ENCODE peak calls at places on chromosomes 12 and 14, in five cellular contexts. D is kidney epithelial cell; P is CD8-positive, alpha-beta T cell; E is ovary; O is choroid plexus epithelial cell. N is an unnamed sample.

GRCh38 chr12:126617312-126617711 is 1552.1 kb downstream of the AACS start:
- DNase-seq in D (no peak), P (no peak), E (no peak), O (no peak), N (no peak)

GRCh38 chr14:72892879-72893635 is 844 bp downstream of the DPF3 start:
- DNase-seq in D (no peak), P (no peak), E (peak; percentile 39), O (peak; percentile 36), N (no peak)

GRCh38 chr12:131365821-131366260 is 345.0 kb upstream of the SFSWAP start:
- DNase-seq in D (no peak), P (no peak), E (no peak), O (no peak), N (no peak)

GRCh38 chr14:65922166-65922565 is 509.6 kb downstream of the FUT8 start:
- DNase-seq in D (no peak), P (no peak), E (no peak), O (no peak), N (no peak)

GRCh38 chr12:100293017-100293416 is 26.0 kb downstream of the SCYL2 start:
- DNase-seq in D (no peak), P (no peak), E (no peak), O (no peak), N (no peak)

GRCh38 chr12:124720687-124721500 is 142.8 kb downstream of the SCARB1 start:
- DNase-seq in D (peak; percentile 80), P (no peak), E (peak; percentile 45), O (peak; percentile 36), N (peak; percentile 82)

GRCh38 chr12:50401383-50402155 is 884 bp downstream of the LARP4 start:
- DNase-seq in D (no peak), P (no peak), E (peak; percentile 36), O (peak; percentile 79), N (no peak)

GRCh38 chr12:59651230-59651920 is 55.5 kb downstream of the SLC16A7 start:
- DNase-seq in D (peak; percentile 51), P (no peak), E (no peak), O (peak; percentile 48), N (peak; percentile 86)

GRCh38 chr12:128644664-128645296 is 179.0 kb downstream of the SLC15A4 start:
- DNase-seq in D (no peak), P (no peak), E (no peak), O (peak; percentile 1), N (no peak)

GRCh38 chr12:106389181-106389580 is 31.6 kb downstream of the POLR3B start:
- DNase-seq in D (no peak), P (no peak), E (no peak), O (no peak), N (no peak)

GRCh38 chr14:52020866-52021717 is 31.7 kb downstream of the RTRAF start:
- DNase-seq in D (no peak), P (no peak), E (no peak), O (peak; percentile 63), N (no peak)

GRCh38 chr14:96980835-96981234 is 183.7 kb downstream of the VRK1 start:
- DNase-seq in D (no peak), P (no peak), E (no peak), O (no peak), N (no peak)

GRCh38 chr12:105444050-105444808 is 113.7 kb downstream of the C12orf75 start:
- DNase-seq in D (no peak), P (no peak), E (no peak), O (peak; percentile 62), N (no peak)

GRCh38 chr12:75848533-75848932 is 183.0 kb downstream of the PHLDA1 start:
- DNase-seq in D (no peak), P (no peak), E (no peak), O (no peak), N (no peak)

GRCh38 chr14:101961746-101962502 is 2.4 kb upstream of the DYNC1H1 start:
- DNase-seq in D (no peak), P (no peak), E (no peak), O (no peak), N (no peak)

GRCh38 chr14:101960225-101960624 is 4.1 kb upstream of the DYNC1H1 start:
- DNase-seq in D (no peak), P (no peak), E (no peak), O (no peak), N (no peak)

GRCh38 chr14:101963052-101963451 is 1.3 kb upstream of the DYNC1H1 start:
- DNase-seq in D (no peak), P (no peak), E (no peak), O (no peak), N (no peak)

GRCh38 chr14:101962503-101962874 is 1.9 kb upstream of the DYNC1H1 start:
- DNase-seq in D (peak; percentile 61), P (no peak), E (no peak), O (peak; percentile 97), N (no peak)

GRCh38 chr14:101961011-101961721 is 3.2 kb upstream of the DYNC1H1 start:
- DNase-seq in D (peak; percentile 43), P (peak; percentile 65), E (peak; percentile 77), O (peak; percentile 88), N (no peak)
- TF ChIP-seq CTCF in D (peak; percentile 97), P (peak; percentile 91), E (peak; percentile 67), O (peak; percentile 97), N (peak; percentile 90)

GRCh38 chr12:55930771-55931316 is at the start of gene DGKA:
- DNase-seq in D (no peak), P (peak; percentile 66), E (peak; percentile 54), O (peak; percentile 83), N (no peak)

GRCh38 chr12:55926738-55927587 is 731 bp downstream of the PYM1 start:
- DNase-seq in D (peak; percentile 70), P (peak; percentile 88), E (peak; percentile 93), O (peak; percentile 94), N (peak; percentile 39)

GRCh38 chr12:55931317-55931779 is 386 bp downstream of the DGKA start:
- DNase-seq in D (no peak), P (no peak), E (peak; percentile 47), O (peak; percentile 2), N (no peak)

GRCh38 chr12:55927588-55928502 is at the start of gene PYM1:
- DNase-seq in D (no peak), P (peak; percentile 64), E (peak; percentile 85), O (peak; percentile 72), N (no peak)

GRCh38 chr12:55929306-55929791 is 1.6 kb upstream of the DGKA start:
- DNase-seq in D (no peak), P (peak; percentile 82), E (no peak), O (no peak), N (no peak)
- H3K4me3 ChIP-seq in D (no peak overlapping the region), P (peak overlapping the region; percentile 48), E (no peak overlapping the region), O (no peak overlapping the region), N (no peak overlapping the region)

DNA sequence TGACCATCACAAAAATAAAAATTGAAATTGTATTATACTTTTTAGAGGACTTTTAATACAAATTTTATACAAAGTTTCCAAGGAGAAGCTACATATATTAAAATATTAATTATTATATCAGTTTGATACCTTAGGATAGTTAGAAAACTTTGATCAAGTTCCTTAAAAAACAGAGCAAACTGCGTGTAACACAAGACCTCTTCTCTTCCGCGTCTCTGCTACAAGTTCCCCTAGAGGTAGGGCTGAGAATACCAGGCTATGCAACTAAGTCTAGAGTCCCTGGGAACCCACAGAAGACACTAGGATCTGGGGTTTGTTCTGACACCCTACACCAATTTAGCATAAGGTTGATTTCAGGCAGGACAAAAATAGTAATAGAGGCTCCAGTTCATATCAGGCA is 319.0 kb downstream of the FOXG1 start:
- DNase-seq in D (no peak), P (no peak), E (no peak), O (peak; percentile 57), N (no peak)
- TF ChIP-seq CTCF in D (peak; percentile 45), P (no peak), E (no peak), O (peak; percentile 73), N (peak; percentile 58)

GRCh38 chr14:24432259-24433131 is 2.7 kb downstream of the KHNYN start:
- DNase-seq in D (no peak), P (no peak), E (peak; percentile 29), O (no peak), N (no peak)

GRCh38 chr14:24429395-24430142 is at the start of the genes CBLN3 and KHNYN:
- DNase-seq in D (no peak), P (peak; percentile 81), E (peak; percentile 93), O (peak; percentile 94), N (no peak)

GRCh38 chr14:24430143-24430681 is 458 bp downstream of the KHNYN start:
- DNase-seq in D (no peak), P (peak; percentile 34), E (peak; percentile 84), O (peak; percentile 80), N (no peak)

GRCh38 chr14:24430682-24431568 is 1.2 kb downstream of the KHNYN start:
- DNase-seq in D (no peak), P (peak; percentile 32), E (peak; percentile 61), O (peak; percentile 76), N (no peak)

DNA sequence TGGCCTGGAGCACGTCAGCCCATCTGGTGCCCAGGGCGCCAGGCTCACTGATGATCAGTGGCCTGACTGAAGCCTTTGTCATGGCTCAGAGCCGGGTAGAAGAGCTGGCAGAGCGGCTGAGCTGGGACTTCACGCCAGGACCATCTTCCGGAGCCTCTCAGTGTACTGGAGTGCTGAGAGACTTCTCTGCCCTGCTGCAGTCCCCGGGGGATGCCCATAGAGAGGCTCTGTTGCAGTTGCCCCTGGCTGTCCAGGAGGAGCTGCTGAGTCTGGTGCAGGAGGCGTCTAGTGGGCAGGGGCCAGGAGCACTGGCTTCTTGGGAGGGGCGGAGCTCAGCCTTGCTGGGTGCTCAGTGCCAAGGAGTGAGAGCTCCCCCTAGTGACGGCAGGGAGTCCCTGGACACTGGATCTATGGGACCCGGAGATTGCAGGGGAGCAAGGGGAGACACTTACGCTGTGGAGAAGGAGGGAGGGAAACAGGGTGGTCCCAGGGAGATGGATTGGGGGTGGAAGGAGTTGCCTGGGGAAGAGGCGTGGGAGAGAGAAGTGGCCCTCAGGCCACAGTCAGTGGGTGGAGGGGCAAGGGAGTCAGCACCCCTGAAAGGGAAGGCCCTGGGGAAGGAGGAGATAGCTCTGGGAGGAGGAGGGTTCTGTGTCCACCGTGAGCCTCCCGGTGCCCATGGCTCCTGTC is 2.0 kb downstream of the KHNYN start:
- DNase-seq in D (peak; percentile 69), P (peak; percentile 86), E (peak; percentile 92), O (peak; percentile 97), N (no peak)
- H3K4me3 ChIP-seq in D (no peak overlapping the region), P (peak overlapping the region; percentile 71), E (no peak overlapping the region), O (peak overlapping the region; percentile 71), N (peak overlapping the region; percentile 83)

GRCh38 chr12:5872745-5873144 is 72.3 kb downstream of the ANO2 start:
- DNase-seq in D (no peak), P (no peak), E (no peak), O (peak; percentile 1), N (no peak)
- TF ChIP-seq CTCF in D (peak; percentile 51), P (no peak), E (no peak), O (no peak), N (peak; percentile 67)